ENCODE peak calls at places on chromosome 20, in four cellular contexts. One of them, this sample, is unnamed.

GRCh38 chr20:6828794-6829423 is 61.4 kb downstream of the BMP2 start:
- DNase-seq in NCI-H524: peak; percentile 46
- DNase-seq in H9: peak; percentile 46
- DNase-seq in EL: peak; percentile 25
- DNase-seq in this sample: peak; percentile 20

GRCh38 chr20:23151008-23151703 is 65.0 kb upstream of the CD93 start:
- DNase-seq in EL: no peak
- DNase-seq in H9: peak; percentile 17
- DNase-seq in NCI-H524: no peak
- DNase-seq in this sample: no peak

GRCh38 chr20:43379239-43379917 is 78.3 kb upstream of the SRSF6 start:
- DNase-seq in H9: no peak
- DNase-seq in EL: peak; percentile 94
- DNase-seq in NCI-H524: no peak
- DNase-seq in this sample: no peak

GRCh38 chr20:35539756-35540212 is 2.1 kb upstream of the ERGIC3 start:
- DNase-seq in EL: no peak
- DNase-seq in H9: peak; percentile 94
- DNase-seq in NCI-H524: peak; percentile 98
- DNase-seq in this sample: peak; percentile 68

GRCh38 chr20:62918137-62918536 is 8.2 kb downstream of the DIDO1 start:
- DNase-seq in EL: no peak
- DNase-seq in H9: no peak
- DNase-seq in NCI-H524: no peak
- DNase-seq in this sample: no peak

GRCh38 chr20:9392892-9393857 is 121.2 kb upstream of the LAMP5 start:
- DNase-seq in H9: peak; percentile 76
- DNase-seq in EL: peak; percentile 69
- DNase-seq in NCI-H524: peak; percentile 57
- DNase-seq in this sample: peak; percentile 79

GRCh38 chr20:51287628-51288413 is 254.7 kb downstream of the NFATC2 start:
- DNase-seq in H9: no peak
- DNase-seq in EL: no peak
- DNase-seq in NCI-H524: peak; percentile 5
- DNase-seq in this sample: no peak

GRCh38 chr20:17666491-17666890 is 15.6 kb downstream of the RRBP1 start:
- DNase-seq in EL: no peak
- DNase-seq in NCI-H524: no peak
- DNase-seq in H9: no peak
- DNase-seq in this sample: no peak

GRCh38 chr20:34824861-34825529 is 456 bp downstream of the NCOA6 start:
- DNase-seq in NCI-H524: peak; percentile 46
- DNase-seq in EL: peak; percentile 55
- DNase-seq in H9: peak; percentile 77
- DNase-seq in this sample: peak; percentile 94

GRCh38 chr20:20198011-20198410 is 145.7 kb downstream of the CFAP61 start:
- DNase-seq in EL: no peak
- DNase-seq in NCI-H524: no peak
- DNase-seq in H9: no peak
- DNase-seq in this sample: no peak

GRCh38 chr20:49501917-49502316 is 19.4 kb upstream of the KCNB1 start:
- DNase-seq in EL: peak; percentile 26
- DNase-seq in NCI-H524: no peak
- DNase-seq in H9: no peak
- DNase-seq in this sample: peak; percentile 42

GRCh38 chr20:479487-479886 is 17.2 kb upstream of the TBC1D20 start:
- DNase-seq in NCI-H524: no peak
- DNase-seq in EL: no peak
- DNase-seq in H9: no peak
- DNase-seq in this sample: no peak

GRCh38 chr20:8974009-8974708 is 94.7 kb upstream of the PLCB4 start:
- DNase-seq in H9: no peak
- DNase-seq in EL: no peak
- DNase-seq in NCI-H524: no peak
- DNase-seq in this sample: no peak

GRCh38 chr20:15708984-15709598 is 864.2 kb downstream of the KIF16B start:
- DNase-seq in EL: no peak
- DNase-seq in H9: peak; percentile 82
- DNase-seq in NCI-H524: no peak
- DNase-seq in this sample: peak; percentile 69

GRCh38 chr20:38284893-38285444 is 19.0 kb upstream of the BPI start:
- DNase-seq in EL: no peak
- DNase-seq in H9: no peak
- DNase-seq in NCI-H524: no peak
- DNase-seq in this sample: no peak

GRCh38 chr20:63453029-63453523 is 19.4 kb downstream of the KCNQ2 start:
- DNase-seq in H9: peak; percentile 71
- DNase-seq in EL: no peak
- DNase-seq in NCI-H524: no peak
- DNase-seq in this sample: peak; percentile 84

This sample was measured in H7.